ENCODE peak calls at places on chromosomes 12 and 14, in four cellular contexts. Y is SK-N-SH, M is HCT116, X is PC-3. F is an unnamed sample. For H3K9me3, the result is how much of the 10 kb centered on the place peaks cover.

GRCh38 chr14:90111895-90112534 is 50.2 kb downstream of the KCNK13 start:
- DNase-seq in X (peak), Y (no peak), M (peak), F (no peak)

GRCh38 chr12:88313554-88313953 is 171.4 kb downstream of the TMTC3 start:
- DNase-seq in M (no peak), Y (no peak), X (no peak), F (no peak)

GRCh38 chr12:105222326-105222655 is 13.7 kb downstream of the APPL2 start:
- DNase-seq in M (no peak), X (no peak), Y (no peak), F (no peak)

GRCh38 chr12:107169200-107169599 is 75.9 kb upstream of the CRY1 start:
- DNase-seq in Y (no peak), X (no peak), M (no peak), F (no peak)

GRCh38 chr14:58479975-58480374 is 52.5 kb downstream of the KIAA0586 start:
- DNase-seq in X (no peak), Y (no peak), M (no peak), F (no peak)

GRCh38 chr12:25976289-25976688 is 17.8 kb downstream of the RASSF8 start:
- DNase-seq in M (no peak), X (no peak), Y (no peak), F (no peak)

GRCh38 chr14:36515105-36515593 is 4.9 kb downstream of the NKX2-1 start:
- DNase-seq in Y (peak), M (no peak), X (no peak), F (no peak)

GRCh38 chr12:132020292-132020691 is 70.5 kb downstream of the EP400 start:
- DNase-seq in X (no peak), Y (no peak), M (no peak), F (no peak)

GRCh38 chr14:30888480-30889243 is 14.3 kb downstream of the COCH start:
- DNase-seq in Y (no peak), X (no peak), M (no peak), F (no peak)

GRCh38 chr12:41466762-41467270 is 278.7 kb downstream of the PDZRN4 start:
- DNase-seq in M (no peak), X (no peak), Y (no peak), F (peak)

GRCh38 chr12:6383572-6384498 is at the start of gene LTBR:
- DNase-seq in M (no peak), X (peak), Y (no peak), F (peak)

GRCh38 chr12:70543444-70543843 is 93.8 kb downstream of the PTPRB start:
- DNase-seq in X (peak), Y (no peak), M (peak), F (peak)

GRCh38 chr12:124422142-124422569 is 127.3 kb downstream of the RFLNA start:
- DNase-seq in X (peak), M (no peak), Y (no peak), F (peak)

GRCh38 chr12:108313609-108314331 is 25.3 kb downstream of the CMKLR1 start:
- DNase-seq in M (no peak), X (no peak), Y (peak), F (peak)

GRCh38 chr12:99390707-99391106 is 256.8 kb upstream of the GARIN6 start:
- DNase-seq in M (no peak), Y (peak), X (peak), F (no peak)

GRCh38 chr12:108040968-108041367 is 88.1 kb upstream of the WSCD2 start:
- DNase-seq in Y (no peak), X (no peak), M (no peak), F (no peak)

GRCh38 chr14:55803506-55804197 is 223.6 kb downstream of the KTN1 start:
- DNase-seq in X (peak), Y (no peak), M (peak), F (no peak)

GRCh38 chr12:49482095-49483051 is 56.5 kb upstream of the KCNH3 start:
- DNase-seq in X (peak), Y (no peak), M (no peak), F (no peak)

GRCh38 chr12:17108877-17109520 is 503.0 kb upstream of the LMO3 start:
- DNase-seq in M (no peak), X (peak), Y (no peak), F (no peak)

GRCh38 chr14:24179961-24180726 is 8.3 kb downstream of the REC8 start:
- DNase-seq in X (peak), M (no peak), Y (no peak), F (peak)

GRCh38 chr14:96198430-96199133 is 6.1 kb upstream of the BDKRB2 start:
- DNase-seq in M (no peak), X (no peak), Y (no peak), F (no peak)

GRCh38 chr12:89211456-89211855 is 140.8 kb downstream of the DUSP6 start:
- DNase-seq in X (peak), M (no peak), Y (no peak), F (no peak)

GRCh38 chr14:57405562-57405961 is 15.2 kb downstream of the NAA30 start:
- DNase-seq in M (no peak), X (no peak), Y (peak), F (no peak)

GRCh38 chr12:109621864-109622485 is 48.4 kb downstream of the MVK start:
- DNase-seq in M (no peak), Y (peak), X (no peak), F (no peak)

GRCh38 chr12:132409495-132410295 is 80.3 kb upstream of the FBRSL1 start:
- DNase-seq in M (no peak), X (no peak), Y (no peak), F (no peak)

GRCh38 chr12:56804169-56804568 is 41.0 kb downstream of the HSD17B6 start:
- DNase-seq in Y (no peak), X (no peak), M (no peak), F (no peak)

GRCh38 chr12:48812389-48812788 is 5.9 kb upstream of the CACNB3 start:
- DNase-seq in M (no peak), Y (no peak), X (no peak), F (no peak)

DNA sequence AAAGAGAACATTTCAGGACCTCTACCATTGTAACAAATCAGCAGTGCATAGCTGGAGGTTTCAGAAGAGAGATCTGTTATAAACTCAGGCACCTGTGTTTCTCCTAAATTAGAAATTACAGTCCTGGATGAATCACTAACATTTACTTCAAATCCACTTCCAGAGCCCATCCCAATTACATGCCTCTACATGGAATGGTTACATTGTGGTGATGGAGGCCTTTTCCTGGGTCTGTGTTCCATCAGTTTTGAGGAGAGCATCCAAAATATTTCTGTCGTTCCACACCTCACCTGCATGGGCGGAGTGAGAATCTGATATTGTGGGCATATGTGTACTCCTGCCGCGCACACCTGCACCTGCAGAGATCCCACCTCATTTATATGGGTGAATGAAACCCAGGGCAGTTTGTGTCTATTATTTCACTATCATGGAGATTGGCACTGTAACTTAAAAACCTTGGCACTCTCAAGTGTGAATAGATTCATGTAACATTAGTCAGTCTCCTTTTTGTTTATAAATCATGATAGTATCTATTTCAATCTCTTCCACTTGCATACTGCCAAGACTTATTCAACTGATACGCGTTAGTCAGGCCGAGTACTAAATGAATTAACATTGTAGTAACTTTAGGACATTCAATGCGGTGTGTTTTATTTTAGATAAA is 215.1 kb upstream of the FAR2 start:
- DNase-seq in Y (no peak), X (no peak), M (no peak), F (no peak)
- TF ChIP-seq EZH2phosphoT487 in Y (no peak), X (no peak), M (no peak), F (no peak)

GRCh38 chr12:2011641-2012607 is 7.7 kb upstream of the DCP1B start:
- DNase-seq in X (no peak), Y (no peak), M (no peak), F (no peak)
- TF ChIP-seq CTCF in X (no peak), Y (no peak), M (no peak), F (no peak)

GRCh38 chr14:20092050-20092449 is 18.5 kb upstream of the OR4K17 start:
- DNase-seq in M (no peak), Y (no peak), X (no peak), F (no peak)
- H3K9me3 ChIP-seq in M (under half), Y (under half), X (under half), F (under half)

GRCh38 chr12:2244013-2244861 is 191.4 kb downstream of the CACNA1C start:
- DNase-seq in Y (no peak), M (peak), X (peak), F (peak)
- TF ChIP-seq EZH2phosphoT487 in Y (no peak), M (no peak), X (no peak), F (no peak)

DNA sequence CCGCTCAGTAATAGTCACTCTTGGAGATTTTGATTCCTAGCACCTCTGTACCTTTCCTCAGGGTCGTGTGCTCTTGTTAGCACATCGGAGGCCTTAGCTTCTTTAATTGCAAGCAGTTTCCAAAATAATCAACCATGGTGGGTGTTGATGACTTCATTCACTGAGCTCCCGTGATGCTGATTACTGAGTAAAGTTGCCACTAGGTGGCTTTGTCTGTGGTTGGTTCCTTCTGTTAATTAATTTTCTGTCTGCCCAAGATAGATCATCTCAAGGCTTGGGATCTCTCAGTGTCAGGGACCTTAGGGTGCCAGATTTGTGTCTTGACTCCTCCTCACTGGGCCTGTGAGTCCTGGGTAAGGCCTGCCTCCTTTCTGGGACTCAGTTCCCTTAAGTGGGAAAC is 54.3 kb downstream of the PTPN11 start:
- DNase-seq in Y (peak), X (peak), M (no peak), F (no peak)
- TF ChIP-seq CTCF in Y (peak), X (peak), M (peak), F (no peak)

F was measured in hepatocyte.